ENCODE peak calls at places on chromosomes 3 and 15, in four cellular contexts. One of them, this sample, is unnamed.

GRCh38 chr3:45816544-45816943 is 20.2 kb upstream of the SLC6A20 start:
- DNase-seq in mesendoderm: no peak
- DNase-seq in neuronal stem cell: no peak
- DNase-seq in IMR-90: peak
- DNase-seq in this sample: no peak

GRCh38 chr3:117526485-117527079 is 817.0 kb downstream of the TUSC7 start:
- DNase-seq in mesendoderm: peak
- DNase-seq in neuronal stem cell: no peak
- DNase-seq in IMR-90: peak
- DNase-seq in this sample: no peak

GRCh38 chr15:67405208-67406191 is 115.4 kb upstream of the C15orf61 start:
- DNase-seq in mesendoderm: no peak
- DNase-seq in neuronal stem cell: no peak
- DNase-seq in IMR-90: peak
- DNase-seq in this sample: no peak

GRCh38 chr3:131174752-131175151 is 148.1 kb downstream of the NEK11 start:
- DNase-seq in mesendoderm: peak
- DNase-seq in neuronal stem cell: no peak
- DNase-seq in IMR-90: no peak
- DNase-seq in this sample: no peak

GRCh38 chr3:128493221-128494151 is 485 bp upstream of the GATA2 start:
- DNase-seq in mesendoderm: peak
- DNase-seq in neuronal stem cell: no peak
- DNase-seq in IMR-90: no peak
- DNase-seq in this sample: peak

GRCh38 chr3:178063475-178063874 is 472.8 kb upstream of the KCNMB2 start:
- DNase-seq in mesendoderm: no peak
- DNase-seq in neuronal stem cell: no peak
- DNase-seq in IMR-90: peak
- DNase-seq in this sample: no peak

GRCh38 chr15:70376929-70377691 is 279.4 kb upstream of the TLE3 start:
- DNase-seq in mesendoderm: peak
- DNase-seq in neuronal stem cell: no peak
- DNase-seq in IMR-90: peak
- DNase-seq in this sample: peak

GRCh38 chr3:53003320-53003719 is 42.6 kb downstream of the SFMBT1 start:
- DNase-seq in mesendoderm: no peak
- DNase-seq in neuronal stem cell: no peak
- DNase-seq in IMR-90: no peak
- DNase-seq in this sample: no peak

GRCh38 chr15:72902245-72902928 is 118.8 kb upstream of the ADPGK start:
- DNase-seq in mesendoderm: no peak
- DNase-seq in neuronal stem cell: no peak
- DNase-seq in IMR-90: peak
- DNase-seq in this sample: no peak

GRCh38 chr3:48655586-48655985 is 7.1 kb downstream of the CELSR3 start:
- DNase-seq in mesendoderm: no peak
- DNase-seq in neuronal stem cell: no peak
- DNase-seq in IMR-90: no peak
- DNase-seq in this sample: no peak

GRCh38 chr3:47009225-47010049 is 30.0 kb downstream of the NBEAL2 start:
- DNase-seq in mesendoderm: peak
- DNase-seq in neuronal stem cell: peak
- DNase-seq in IMR-90: peak
- DNase-seq in this sample: peak

GRCh38 chr3:32392530-32393302 is 1.1 kb downstream of the CMTM7 start:
- DNase-seq in mesendoderm: no peak
- DNase-seq in neuronal stem cell: no peak
- DNase-seq in IMR-90: peak
- DNase-seq in this sample: no peak
- H2AK5ac ChIP-seq in mesendoderm: no peak
- H2AK5ac ChIP-seq in neuronal stem cell: peak
- H2AK5ac ChIP-seq in IMR-90: peak
- H2AK5ac ChIP-seq in this sample: no peak

GRCh38 chr15:37094542-37095196 is 5.7 kb downstream of the MEIS2 start:
- DNase-seq in mesendoderm: no peak
- DNase-seq in neuronal stem cell: peak
- DNase-seq in IMR-90: peak
- DNase-seq in this sample: no peak
- H2AK5ac ChIP-seq in mesendoderm: no peak
- H2AK5ac ChIP-seq in neuronal stem cell: no peak
- H2AK5ac ChIP-seq in IMR-90: no peak
- H2AK5ac ChIP-seq in this sample: no peak

GRCh38 chr3:50164481-50164880 is 9.4 kb downstream of the SEMA3F start:
- DNase-seq in mesendoderm: no peak
- DNase-seq in neuronal stem cell: no peak
- DNase-seq in IMR-90: no peak
- DNase-seq in this sample: no peak
- H2AK5ac ChIP-seq in mesendoderm: no peak
- H2AK5ac ChIP-seq in neuronal stem cell: no peak
- H2AK5ac ChIP-seq in IMR-90: peak
- H2AK5ac ChIP-seq in this sample: no peak

DNA sequence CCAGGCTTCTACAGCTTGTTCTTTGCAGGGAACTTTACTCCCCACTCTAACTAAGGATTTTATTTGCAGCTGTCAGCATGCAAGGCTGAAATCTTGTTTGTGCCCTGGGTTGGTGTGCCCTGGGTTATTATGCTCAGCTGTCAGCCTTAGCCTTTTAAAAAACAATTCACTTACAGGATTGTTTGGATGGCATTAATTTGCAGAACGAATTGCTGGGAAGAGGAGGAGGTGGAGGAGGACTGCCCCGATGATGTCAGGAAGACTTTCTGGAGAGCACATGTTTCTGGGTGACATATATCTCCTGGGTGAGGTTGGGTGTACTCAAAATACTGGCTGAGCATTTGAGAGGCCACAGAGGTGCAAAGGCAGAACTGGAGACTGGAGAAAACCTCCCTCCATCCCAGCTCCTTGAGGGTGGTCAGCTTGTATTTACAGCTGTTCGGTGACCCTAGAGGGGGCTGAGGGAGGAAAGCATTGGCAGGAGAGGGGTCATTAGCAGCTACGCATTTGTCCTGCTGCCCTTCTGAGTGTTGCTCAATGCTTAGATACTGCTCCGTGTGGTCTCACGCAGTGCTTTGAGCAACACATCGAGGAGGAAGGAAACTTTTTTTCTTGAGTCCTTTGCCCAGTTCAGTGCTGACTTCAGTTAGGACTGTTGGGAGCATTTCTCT is 59.8 kb upstream of the PSMD6 start:
- DNase-seq in mesendoderm: no peak
- DNase-seq in neuronal stem cell: no peak
- DNase-seq in IMR-90: no peak
- DNase-seq in this sample: no peak
- H2AK5ac ChIP-seq in mesendoderm: peak
- H2AK5ac ChIP-seq in neuronal stem cell: no peak
- H2AK5ac ChIP-seq in IMR-90: no peak
- H2AK5ac ChIP-seq in this sample: no peak

GRCh38 chr3:98897701-98898100 is 3.8 kb downstream of the DCBLD2 start:
- DNase-seq in mesendoderm: no peak
- DNase-seq in neuronal stem cell: no peak
- DNase-seq in IMR-90: no peak
- DNase-seq in this sample: no peak

GRCh38 chr3:98890960-98891910 is 10.3 kb downstream of the DCBLD2 start:
- DNase-seq in mesendoderm: peak
- DNase-seq in neuronal stem cell: no peak
- DNase-seq in IMR-90: peak
- DNase-seq in this sample: no peak

GRCh38 chr3:98892263-98892662 is 9.2 kb downstream of the DCBLD2 start:
- DNase-seq in mesendoderm: no peak
- DNase-seq in neuronal stem cell: no peak
- DNase-seq in IMR-90: no peak
- DNase-seq in this sample: no peak

GRCh38 chr3:98893740-98894139 is 7.8 kb downstream of the DCBLD2 start:
- DNase-seq in mesendoderm: peak
- DNase-seq in neuronal stem cell: no peak
- DNase-seq in IMR-90: peak
- DNase-seq in this sample: no peak

GRCh38 chr3:98894791-98895576 is 6.5 kb downstream of the DCBLD2 start:
- DNase-seq in mesendoderm: peak
- DNase-seq in neuronal stem cell: no peak
- DNase-seq in IMR-90: no peak
- DNase-seq in this sample: no peak
- H2AK5ac ChIP-seq in mesendoderm: no peak
- H2AK5ac ChIP-seq in neuronal stem cell: no peak
- H2AK5ac ChIP-seq in IMR-90: no peak
- H2AK5ac ChIP-seq in this sample: no peak